ENCODE peak calls at places on chromosomes 2 and 18, in seven cellular contexts. Z is cardiac septum; N is stimulated activated naive CD8-positive, alpha-beta T cell treated with anti-CD3 and anti-CD28 coated beads, Interleukin-15, amount 100 ng/mL, for 72 hours; J is NCI-H1930; A is astrocyte of the spinal cord; H is neural crest cell; M is HuH-7.5. O is an unnamed sample.

GRCh38 chr2:134704173-134704572 is 14.6 kb downstream of the TMEM163 start:
- DNase-seq in N (no peak), M (no peak), H (no peak), A (no peak), J (no peak), Z (no peak), O (no peak)

GRCh38 chr18:71001597-71001996 is 712.8 kb downstream of the SOCS6 start:
- DNase-seq in J (no peak), Z (no peak), M (no peak), H (no peak), A (peak), N (no peak), O (no peak)

GRCh38 chr2:32246911-32247310 is 17.8 kb downstream of the NLRC4 start:
- DNase-seq in J (no peak), H (no peak), N (no peak), M (no peak), Z (no peak), A (no peak), O (peak)

GRCh38 chr18:78796693-78797455 is 182.7 kb upstream of the SALL3 start:
- DNase-seq in M (no peak), Z (peak), N (no peak), J (no peak), H (no peak), A (no peak), O (no peak)

GRCh38 chr2:68396093-68396492 is 31.0 kb downstream of the PLEK start:
- DNase-seq in H (no peak), A (no peak), J (no peak), N (no peak), Z (no peak), M (no peak), O (no peak)

GRCh38 chr2:106127282-106127771 is 66.8 kb downstream of the UXS1 start:
- DNase-seq in A (peak), M (no peak), Z (no peak), H (no peak), N (no peak), J (no peak), O (no peak)

GRCh38 chr2:239322414-239323086 is 78.3 kb downstream of the HDAC4 start:
- DNase-seq in J (no peak), Z (peak), A (peak), N (peak), M (no peak), H (no peak), O (no peak)

GRCh38 chr2:229202646-229203045 is 68.4 kb downstream of the PID1 start:
- DNase-seq in Z (no peak), N (no peak), M (no peak), A (no peak), H (no peak), J (no peak), O (no peak)

GRCh38 chr18:24878289-24878688 is 417.9 kb downstream of the HRH4 start:
- DNase-seq in A (peak), N (no peak), Z (no peak), H (peak), J (peak), M (no peak), O (peak)

GRCh38 chr2:22999951-23000350 is 385.0 kb upstream of the KLHL29 start:
- DNase-seq in A (no peak), J (no peak), H (no peak), N (no peak), M (no peak), Z (no peak), O (no peak)